ENCODE peak calls at places on chromosomes 4 and X, in eight cellular contexts. T is cardiac fibroblast, Z is ovary, O is bronchial epithelial cell, C is glutamatergic neuron, F is neural crest cell, L is stomach, B is astrocyte of the spinal cord. V is an unnamed sample.

GRCh38 chr4:1864076-1865008 is 6.9 kb upstream of the NSD2 start:
- DNase-seq in O (no peak), B (no peak), T (no peak), L (no peak), C (peak), Z (no peak), F (peak), V (no peak)

GRCh38 chr4:166146806-166147540 is 273.9 kb downstream of the TLL1 start:
- DNase-seq in C (no peak), Z (no peak), F (no peak), L (no peak), O (no peak), B (no peak), T (peak), V (no peak)

GRCh38 chr4:78876568-78877320 is 62.5 kb downstream of the PAQR3 start:
- DNase-seq in T (peak), F (no peak), Z (no peak), B (no peak), C (no peak), L (no peak), O (peak), V (no peak)

GRCh38 chr4:8540991-8541390 is 39.2 kb upstream of the GPR78 start:
- DNase-seq in F (no peak), O (no peak), L (no peak), B (no peak), T (no peak), C (no peak), Z (no peak), V (no peak)

GRCh38 chr4:797066-797465 is 28.9 kb downstream of the CPLX1 start:
- DNase-seq in B (no peak), L (no peak), O (no peak), C (no peak), F (no peak), Z (no peak), T (no peak), V (no peak)

GRCh38 chrX:1105671-1106419 is 106.6 kb downstream of the CRLF2 start:
- DNase-seq in F (no peak), T (no peak), Z (no peak), L (no peak), C (no peak), O (no peak), B (no peak), V (no peak)

GRCh38 chrX:9867753-9868152 is 81.5 kb downstream of the SHROOM2 start:
- DNase-seq in L (no peak), Z (no peak), O (peak), T (peak), F (no peak), C (no peak), B (no peak), V (no peak)

GRCh38 chrX:47843363-47843762 is 6.7 kb downstream of the ZNF81 start:
- DNase-seq in T (no peak), F (no peak), B (no peak), O (no peak), Z (no peak), L (no peak), C (no peak), V (no peak)

GRCh38 chr4:7876096-7876993 is 63.3 kb downstream of the AFAP1 start:
- DNase-seq in O (no peak), L (no peak), B (peak), F (peak), C (no peak), T (peak), Z (no peak), V (no peak)

GRCh38 chr4:156111706-156112105 is 158.0 kb upstream of the CTSO start:
- DNase-seq in B (no peak), O (no peak), C (no peak), F (no peak), L (no peak), Z (no peak), T (no peak), V (no peak)

GRCh38 chr4:156113138-156113537 is 159.5 kb upstream of the CTSO start:
- DNase-seq in B (no peak), O (peak), F (no peak), T (no peak), Z (no peak), C (no peak), L (no peak), V (no peak)

DNA sequence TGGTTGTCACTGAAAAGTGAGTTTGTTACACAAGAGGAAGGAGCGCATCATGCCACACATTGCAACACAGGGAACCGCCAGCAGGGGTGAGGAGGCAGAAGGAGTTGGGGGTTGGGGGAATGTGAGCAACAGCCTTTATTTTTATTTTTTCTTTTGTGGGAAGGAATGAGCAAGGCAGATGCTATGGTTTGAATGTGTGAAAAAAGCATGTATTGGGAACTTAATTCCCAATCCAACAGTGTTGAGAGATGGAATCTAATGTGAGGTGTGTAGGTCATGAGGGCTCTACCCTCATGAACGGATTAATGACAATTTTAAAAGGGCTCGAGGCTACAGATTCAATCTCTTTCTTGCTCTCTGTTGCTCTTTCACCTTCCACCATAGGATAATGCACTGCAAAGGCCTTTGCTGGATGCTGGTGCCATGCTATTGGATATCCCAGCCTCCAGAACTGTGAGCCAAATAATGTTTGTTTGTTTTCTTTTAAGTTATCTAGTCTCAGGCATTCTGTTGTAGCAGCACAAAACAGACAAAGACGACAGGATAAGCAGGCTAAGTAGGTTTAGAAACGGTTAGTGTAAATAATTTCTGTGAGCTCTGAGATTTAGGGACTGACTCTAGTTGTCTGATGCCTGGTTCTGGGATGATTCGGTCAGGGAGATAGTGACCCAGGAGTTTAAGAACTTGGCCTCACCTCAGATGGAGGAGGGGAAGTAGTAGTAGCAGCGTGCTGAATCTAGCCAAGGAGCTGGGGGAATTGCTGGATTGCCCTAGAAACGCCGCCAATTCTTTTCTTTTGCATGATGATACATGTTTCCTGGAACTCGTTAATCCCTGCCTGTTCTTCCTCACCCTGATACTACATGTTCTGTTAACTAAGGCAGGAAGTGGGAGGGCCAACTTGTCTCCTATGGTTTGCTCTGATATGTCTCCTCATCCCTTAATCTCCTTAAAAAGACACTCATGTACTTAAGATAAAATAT is 156.6 kb upstream of the CTSO start:
- DNase-seq in F (no peak), Z (no peak), L (no peak), C (peak), O (peak), T (peak), B (no peak), V (no peak)
- TF ChIP-seq CTCF in F (peak), Z (no peak), L (no peak), C (no peak), O (peak), T (peak), B (peak), V (peak)

DNA sequence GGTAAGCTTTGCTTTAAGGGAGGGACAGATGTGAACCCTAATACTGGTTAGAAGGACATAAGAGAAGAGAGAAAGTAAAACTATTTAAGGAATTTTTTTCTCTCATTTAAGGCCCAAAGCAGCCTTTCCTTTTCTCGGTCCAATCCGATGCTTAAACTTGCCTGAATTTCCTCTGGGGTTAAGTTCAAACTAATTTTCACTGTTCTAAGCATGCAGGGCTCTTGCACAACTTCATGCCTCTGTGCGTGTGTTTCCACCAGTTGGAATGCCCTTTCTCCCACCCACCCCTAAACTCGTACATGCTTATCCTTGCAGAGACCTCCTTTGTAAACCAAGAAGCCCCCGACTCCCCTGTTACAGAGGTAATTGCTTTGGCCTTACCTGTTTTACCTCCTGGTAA is 204.7 kb downstream of the CBR4 start:
- DNase-seq in Z (no peak), L (no peak), O (no peak), T (no peak), C (no peak), B (no peak), F (no peak), V (no peak)
- TF ChIP-seq CTCF in Z (no peak), L (no peak), O (no peak), T (no peak), C (no peak), B (no peak), F (no peak), V (no peak)

GRCh38 chr4:143396695-143397094 is 60.0 kb downstream of the GAB1 start:
- DNase-seq in F (no peak), B (no peak), O (no peak), Z (no peak), T (no peak), L (no peak), C (no peak), V (no peak)
- TF ChIP-seq CTCF in F (no peak), B (no peak), O (no peak), Z (no peak), T (peak), L (no peak), C (no peak), V (peak)

DNA sequence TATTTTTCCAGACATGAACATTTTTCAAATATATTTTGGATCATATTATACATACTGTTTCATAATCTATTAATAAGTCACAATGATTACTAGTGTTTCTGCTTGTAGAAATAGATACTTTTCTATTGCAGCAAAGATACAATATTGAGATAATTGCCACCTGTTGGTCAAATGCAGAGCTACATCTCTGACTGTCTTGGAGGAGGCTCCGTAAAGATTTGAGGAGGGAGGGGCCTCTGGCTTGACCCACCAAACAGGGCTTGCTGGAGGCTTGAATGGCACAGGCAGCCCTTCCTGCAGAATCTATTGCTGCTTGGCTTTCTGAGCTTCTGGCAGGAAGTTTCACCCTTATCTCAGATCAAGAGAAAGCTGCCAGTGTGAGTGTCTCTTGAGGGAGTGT is 99.3 kb upstream of the ARMCX2 start:
- DNase-seq in T (peak), Z (no peak), F (peak), L (no peak), C (no peak), B (peak), O (peak), V (no peak)
- TF ChIP-seq CTCF in T (peak), Z (no peak), F (peak), L (peak), C (no peak), B (peak), O (peak), V (peak)